ENCODE peak calls at places on chromosome 14, in five cellular contexts. T, J, C, Q and L are unnamed samples.

GRCh38 chr14:97930191-97930590 is 1133.0 kb downstream of the VRK1 start:
- DNase-seq in T (no peak), J (no peak), C (no peak), Q (no peak), L (no peak)

GRCh38 chr14:81453166-81453766 is 53.1 kb upstream of the STON2 start:
- DNase-seq in T (peak; percentile 55), J (peak; percentile 63), C (peak; percentile 48), Q (no peak), L (no peak)

GRCh38 chr14:70130498-70130897 is 58.3 kb downstream of the SLC8A3 start:
- DNase-seq in T (no peak), J (no peak), C (no peak), Q (no peak), L (no peak)

GRCh38 chr14:47710581-47710980 is 35.2 kb upstream of the MDGA2 start:
- DNase-seq in T (no peak), J (no peak), C (no peak), Q (no peak), L (no peak)

GRCh38 chr14:54189358-54190354 is 207.2 kb upstream of the CDKN3 start:
- DNase-seq in T (no peak), J (peak; percentile 52), C (no peak), Q (no peak), L (no peak)

GRCh38 chr14:64673748-64674147 is 30.5 kb upstream of the PLEKHG3 start:
- DNase-seq in T (no peak), J (peak; percentile 43), C (no peak), Q (no peak), L (no peak)

GRCh38 chr14:24843999-24844398 is 205.9 kb downstream of the STXBP6 start:
- DNase-seq in T (no peak), J (no peak), C (no peak), Q (no peak), L (no peak)

GRCh38 chr14:59292028-59292427 is 103.6 kb downstream of the DAAM1 start:
- DNase-seq in T (no peak), J (no peak), C (no peak), Q (no peak), L (no peak)

GRCh38 chr14:30131698-30132097 is 204.1 kb upstream of the PRKD1 start:
- DNase-seq in T (no peak), J (no peak), C (no peak), Q (no peak), L (no peak)

GRCh38 chr14:49691031-49691430 is 1.9 kb upstream of the KLHDC1 start:
- DNase-seq in T (no peak), J (no peak), C (no peak), Q (no peak), L (no peak)

GRCh38 chr14:36973806-36974442 is 198.5 kb downstream of the SLC25A21 start:
- DNase-seq in T (no peak), J (no peak), C (no peak), Q (no peak), L (no peak)

GRCh38 chr14:76776306-76777251 is 15.3 kb downstream of the VASH1 start:
- DNase-seq in T (no peak), J (no peak), C (peak; percentile 39), Q (no peak), L (no peak)

GRCh38 chr14:23392613-23393012 is 15.5 kb downstream of the MYH6 start:
- DNase-seq in T (no peak), J (no peak), C (no peak), Q (no peak), L (no peak)

GRCh38 chr14:22549981-22550670 is 38.9 kb downstream of the DAD1 start:
- DNase-seq in T (no peak), J (no peak), C (no peak), Q (no peak), L (peak; percentile 50)

GRCh38 chr14:22811752-22812151 is 3.5 kb downstream of the SLC7A7 start:
- DNase-seq in T (peak; percentile 23), J (no peak), C (no peak), Q (no peak), L (no peak)

GRCh38 chr14:70755655-70756054 is 53.7 kb downstream of the MAP3K9 start:
- DNase-seq in T (no peak), J (no peak), C (no peak), Q (no peak), L (no peak)

GRCh38 chr14:72708708-72709475 is 185.0 kb downstream of the DPF3 start:
- DNase-seq in T (no peak), J (no peak), C (no peak), Q (no peak), L (no peak)

GRCh38 chr14:64628940-64629403 is 75.3 kb upstream of the PLEKHG3 start:
- DNase-seq in T (no peak), J (no peak), C (no peak), Q (no peak), L (no peak)

GRCh38 chr14:71621276-71621675 is 311.0 kb upstream of the RGS6 start:
- DNase-seq in T (no peak), J (no peak), C (no peak), Q (no peak), L (no peak)

GRCh38 chr14:78530078-78530477 is 359.9 kb downstream of the NRXN3 start:
- DNase-seq in T (peak; percentile 9), J (peak; percentile 62), C (peak; percentile 83), Q (no peak), L (no peak)

GRCh38 chr14:52000019-52000582 is 10.8 kb downstream of the RTRAF start:
- DNase-seq in T (no peak), J (no peak), C (no peak), Q (no peak), L (no peak)

GRCh38 chr14:101235042-101235871 is 326.0 kb upstream of the DIO3 start:
- DNase-seq in T (no peak), J (peak; percentile 66), C (peak; percentile 78), Q (peak; percentile 55), L (peak; percentile 57)

GRCh38 chr14:55160989-55161388 is 30.4 kb downstream of the DLGAP5 start:
- DNase-seq in T (peak; percentile 19), J (no peak), C (no peak), Q (no peak), L (no peak)

GRCh38 chr14:21069388-21070082 is 569 bp upstream of the ARHGEF40 start:
- DNase-seq in T (no peak), J (no peak), C (no peak), Q (peak; percentile 45), L (no peak)

GRCh38 chr14:96307434-96307833 is 51.4 kb downstream of the BDKRB1 start:
- DNase-seq in T (no peak), J (no peak), C (peak; percentile 10), Q (no peak), L (no peak)

GRCh38 chr14:96309128-96309906 is 53.3 kb downstream of the BDKRB1 start:
- DNase-seq in T (no peak), J (no peak), C (no peak), Q (no peak), L (no peak)

GRCh38 chr14:96304956-96305355 is 48.9 kb downstream of the BDKRB1 start:
- DNase-seq in T (no peak), J (no peak), C (peak; percentile 34), Q (no peak), L (no peak)

GRCh38 chr14:96303981-96304380 is 48.0 kb downstream of the BDKRB1 start:
- DNase-seq in T (no peak), J (no peak), C (no peak), Q (no peak), L (no peak)

DNA sequence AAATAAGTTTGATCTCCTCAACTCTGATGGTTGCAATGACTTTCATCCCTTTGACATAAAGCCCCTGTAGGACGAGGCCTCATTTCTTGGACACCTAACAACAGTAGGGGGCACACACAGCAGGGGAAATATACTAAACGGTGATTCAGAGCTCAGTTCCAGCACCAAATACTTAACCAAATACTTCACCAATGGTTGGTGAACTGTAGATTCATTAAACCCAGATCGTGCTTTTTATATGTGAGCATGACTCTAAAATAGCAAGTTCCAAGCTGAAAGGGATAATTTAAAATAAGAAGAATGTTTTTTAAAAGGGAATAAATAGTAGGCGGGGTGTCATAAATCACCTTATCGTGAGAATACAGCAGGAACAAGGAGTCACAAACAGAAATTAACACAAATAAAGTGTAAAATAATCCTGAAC is 53.2 kb downstream of the ATG2B start:
- DNase-seq in T (no peak), J (no peak), C (no peak), Q (no peak), L (no peak)
- TF ChIP-seq CTCF in T (no peak), J (peak; percentile 25), C (no peak), Q (no peak), L (no peak)

DNA sequence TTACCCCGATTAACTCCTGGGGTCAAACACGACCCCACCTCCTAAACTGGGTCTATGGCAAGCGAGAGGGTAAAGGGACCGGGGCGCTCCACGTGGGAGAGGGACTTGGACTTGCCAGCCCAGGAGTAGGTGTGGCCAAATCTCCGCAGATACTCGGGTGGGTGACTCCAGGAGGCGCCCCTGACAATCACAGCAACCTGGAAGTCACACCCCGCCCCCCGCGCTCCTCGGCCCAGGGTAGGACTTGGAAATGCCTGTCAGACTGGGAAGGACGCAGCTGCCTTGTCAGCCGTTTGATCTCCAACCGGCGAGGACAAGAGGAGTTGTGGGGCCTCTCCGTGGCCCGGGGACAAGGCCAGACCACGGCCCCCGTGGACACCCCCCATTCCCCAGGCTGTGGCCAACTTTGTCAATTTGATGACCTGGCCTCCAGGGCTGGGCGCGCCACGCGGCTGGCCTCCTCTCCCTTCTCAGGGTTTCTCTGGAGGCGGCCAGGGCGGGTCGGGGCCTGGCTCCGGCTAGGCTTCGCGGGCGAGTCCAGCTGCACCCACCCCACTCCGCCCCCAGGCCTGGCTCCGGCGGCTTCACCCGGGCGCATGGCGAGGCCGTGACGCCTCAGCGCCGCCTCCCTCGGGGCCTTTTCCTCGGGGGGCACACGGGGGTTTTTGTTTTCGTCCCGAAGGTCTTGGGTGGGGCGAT is 1.2 kb upstream of the BCL11B start:
- DNase-seq in T (no peak), J (peak; percentile 78), C (peak; percentile 61), Q (no peak), L (peak; percentile 64)
- H3K4me3 ChIP-seq in T (peak overlapping the region; percentile 55), J (peak overlapping the region; percentile 27), C (peak overlapping the region; percentile 65), Q (peak overlapping the region; percentile 55), L (peak overlapping the region; percentile 23)

GRCh38 chr14:60594077-60594476 is 55.2 kb downstream of the SIX1 start:
- DNase-seq in T (no peak), J (no peak), C (no peak), Q (no peak), L (no peak)
- H3K4me1 ChIP-seq in T (no peaks in the 10 kb centered on the region), J (no peaks in the 10 kb centered on the region), C (no peaks in the 10 kb centered on the region), Q (no peaks in the 10 kb centered on the region), L (no peaks in the 10 kb centered on the region)

GRCh38 chr14:35234007-35234406 is 58.2 kb upstream of the PSMA6 start:
- DNase-seq in T (no peak), J (no peak), C (no peak), Q (no peak), L (no peak)

GRCh38 chr14:35240233-35240632 is 51.9 kb upstream of the PSMA6 start:
- DNase-seq in T (no peak), J (no peak), C (no peak), Q (no peak), L (no peak)

GRCh38 chr14:35235840-35236239 is 56.3 kb upstream of the PSMA6 start:
- DNase-seq in T (no peak), J (no peak), C (no peak), Q (no peak), L (no peak)

GRCh38 chr14:35231207-35231755 is 60.9 kb upstream of the PSMA6 start:
- DNase-seq in T (no peak), J (no peak), C (no peak), Q (no peak), L (no peak)

DNA sequence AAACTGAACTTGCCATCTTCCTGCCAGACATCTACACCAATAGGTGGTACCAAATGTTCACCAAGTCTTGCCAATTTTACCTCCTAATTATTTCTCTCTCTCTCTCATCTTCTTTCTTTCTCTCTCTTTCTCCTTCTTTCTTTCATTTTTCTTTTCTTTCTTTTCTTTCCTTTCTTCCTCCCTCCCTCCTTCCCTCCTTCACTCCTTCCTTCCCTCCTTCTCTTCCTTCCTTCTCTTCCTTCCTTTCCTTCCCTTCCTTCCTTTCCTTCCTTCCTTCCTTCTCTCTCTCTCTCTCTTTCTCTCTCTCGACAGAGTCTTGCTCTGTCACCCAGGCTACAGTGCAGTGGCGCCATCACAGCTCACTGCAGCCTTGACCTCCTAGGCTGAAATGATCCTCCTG is 55.4 kb upstream of the PSMA6 start:
- DNase-seq in T (no peak), J (no peak), C (no peak), Q (no peak), L (no peak)
- TF ChIP-seq CTCF in T (no peak), J (no peak), C (no peak), Q (no peak), L (no peak)